ENCODE peak calls at places on chromosomes 1 and 21, in four cellular contexts. One of them, this sample, is unnamed.

GRCh38 chr1:158067651-158068050 is 74.2 kb downstream of the KIRREL1 start:
- DNase-seq in osteocyte: no peak
- DNase-seq in keratinocyte: no peak
- DNase-seq in heart right ventricle: no peak
- DNase-seq in this sample: no peak

GRCh38 chr1:229643996-229644748 is 18.1 kb downstream of the URB2 start:
- DNase-seq in osteocyte: no peak
- DNase-seq in keratinocyte: no peak
- DNase-seq in heart right ventricle: no peak
- DNase-seq in this sample: no peak

GRCh38 chr1:228394571-228395394 is 11.9 kb downstream of the TRIM11 start:
- DNase-seq in osteocyte: no peak
- DNase-seq in keratinocyte: no peak
- DNase-seq in heart right ventricle: peak; percentile 22
- DNase-seq in this sample: no peak

GRCh38 chr1:247639381-247639981 is 34.1 kb downstream of the OR2G3 start:
- DNase-seq in osteocyte: peak; percentile 88
- DNase-seq in keratinocyte: no peak
- DNase-seq in heart right ventricle: peak; percentile 46
- DNase-seq in this sample: peak; percentile 82

GRCh38 chr1:9537863-9538668 is 1.2 kb upstream of the SLC25A33 start:
- DNase-seq in osteocyte: no peak
- DNase-seq in keratinocyte: no peak
- DNase-seq in heart right ventricle: no peak
- DNase-seq in this sample: no peak

GRCh38 chr21:42147386-42148020 is 71.4 kb upstream of the ABCG1 start:
- DNase-seq in osteocyte: no peak
- DNase-seq in keratinocyte: no peak
- DNase-seq in heart right ventricle: no peak
- DNase-seq in this sample: no peak

GRCh38 chr1:36522021-36522420 is 39.3 kb upstream of the CSF3R start:
- DNase-seq in osteocyte: peak; percentile 71
- DNase-seq in keratinocyte: no peak
- DNase-seq in heart right ventricle: no peak
- DNase-seq in this sample: no peak

GRCh38 chr1:61626820-61627219 is 98.1 kb downstream of the TM2D1 start:
- DNase-seq in osteocyte: no peak
- DNase-seq in keratinocyte: no peak
- DNase-seq in heart right ventricle: no peak
- DNase-seq in this sample: no peak

GRCh38 chr1:109546311-109547109 is 1.9 kb upstream of the GNAI3 start:
- DNase-seq in osteocyte: peak; percentile 94
- DNase-seq in keratinocyte: peak; percentile 41
- DNase-seq in heart right ventricle: peak; percentile 81
- DNase-seq in this sample: peak; percentile 91

GRCh38 chr1:30414086-30414850 is 309.1 kb downstream of the MATN1 start:
- DNase-seq in osteocyte: peak; percentile 80
- DNase-seq in keratinocyte: no peak
- DNase-seq in heart right ventricle: no peak
- DNase-seq in this sample: no peak

GRCh38 chr1:86756062-86756406 is 51.7 kb downstream of the SH3GLB1 start:
- DNase-seq in osteocyte: no peak
- DNase-seq in keratinocyte: no peak
- DNase-seq in heart right ventricle: no peak
- DNase-seq in this sample: no peak

GRCh38 chr1:186325239-186325638 is 49.8 kb downstream of the TPR start:
- DNase-seq in osteocyte: no peak
- DNase-seq in keratinocyte: no peak
- DNase-seq in heart right ventricle: no peak
- DNase-seq in this sample: no peak
- TF ChIP-seq CTCF in osteocyte: peak; percentile 46
- TF ChIP-seq CTCF in keratinocyte: peak; percentile 27
- TF ChIP-seq CTCF in heart right ventricle: no peak
- TF ChIP-seq CTCF in this sample: peak; percentile 43

DNA sequence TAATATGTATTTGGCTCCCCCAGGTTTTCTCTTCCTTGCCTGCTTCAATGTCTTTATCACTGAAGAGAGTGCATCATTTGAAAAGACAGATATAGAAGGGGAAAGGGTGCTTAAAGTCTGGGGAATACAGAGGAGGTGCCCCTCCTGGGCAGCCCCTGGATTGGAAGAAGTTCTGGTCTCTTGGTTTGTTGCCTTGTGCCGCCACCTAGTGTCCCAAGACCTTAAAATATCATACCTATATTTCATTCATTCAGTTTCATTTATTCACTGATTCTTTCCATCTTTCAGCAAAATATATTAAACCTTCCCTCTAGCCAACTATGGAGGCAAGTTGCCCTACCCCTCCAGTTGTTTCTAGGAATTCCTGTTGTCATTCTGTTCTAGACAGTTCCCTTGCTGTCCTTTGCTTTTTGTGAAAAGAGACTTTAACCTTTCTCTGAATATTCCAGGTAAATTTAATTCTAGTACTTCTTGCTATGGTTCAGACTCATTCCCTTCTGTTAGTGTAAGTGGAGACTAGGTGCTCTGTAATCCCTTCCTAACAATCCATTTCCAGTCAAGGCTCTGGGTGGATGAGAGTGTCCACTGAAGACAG is 56.1 kb downstream of the MEF2D start:
- DNase-seq in osteocyte: no peak
- DNase-seq in keratinocyte: no peak
- DNase-seq in heart right ventricle: no peak
- DNase-seq in this sample: peak; percentile 51
- TF ChIP-seq CTCF in osteocyte: peak; percentile 55
- TF ChIP-seq CTCF in keratinocyte: peak; percentile 50
- TF ChIP-seq CTCF in heart right ventricle: no peak
- TF ChIP-seq CTCF in this sample: peak; percentile 45

DNA sequence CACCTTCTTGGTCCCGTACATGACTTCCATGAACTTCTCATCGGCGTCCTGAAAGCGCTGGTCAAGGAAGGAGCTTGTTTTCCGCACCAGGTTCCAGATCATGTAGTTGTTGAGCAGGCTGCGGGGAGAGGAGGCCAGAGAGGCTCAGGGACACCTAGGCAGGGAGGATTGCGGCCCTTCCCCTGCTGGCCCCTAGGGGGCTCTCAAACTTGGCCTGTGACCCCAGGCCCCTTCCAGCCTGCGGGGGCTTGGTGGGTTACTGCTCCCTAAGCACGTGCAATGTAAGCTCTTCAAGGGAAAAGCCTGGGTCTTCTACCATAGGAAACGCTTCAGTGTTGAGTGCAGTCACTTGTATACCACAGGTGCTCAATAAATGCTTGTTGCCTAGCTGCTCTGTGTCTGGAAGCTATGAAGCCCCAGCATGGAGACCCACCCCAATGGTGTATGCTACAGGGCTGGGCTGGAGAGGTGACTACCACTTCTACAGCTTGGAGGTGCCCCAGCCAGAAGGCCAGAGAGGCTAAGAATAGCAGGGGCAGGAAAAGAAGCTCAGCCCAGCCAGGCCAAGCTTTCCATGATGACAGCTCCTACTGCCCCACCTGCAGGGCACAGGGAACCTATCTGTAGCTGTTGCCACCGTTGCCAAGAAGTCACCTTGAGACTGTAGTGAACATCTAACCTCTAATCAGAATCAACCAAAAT is 45.1 kb downstream of the ECE1 start:
- DNase-seq in osteocyte: no peak
- DNase-seq in keratinocyte: no peak
- DNase-seq in heart right ventricle: no peak
- DNase-seq in this sample: no peak
- TF ChIP-seq CTCF in osteocyte: peak; percentile 46
- TF ChIP-seq CTCF in keratinocyte: peak; percentile 35
- TF ChIP-seq CTCF in heart right ventricle: no peak
- TF ChIP-seq CTCF in this sample: no peak

GRCh38 chr1:62852253-62852652 is 68.3 kb downstream of the ATG4C start:
- DNase-seq in osteocyte: no peak
- DNase-seq in keratinocyte: no peak
- DNase-seq in heart right ventricle: no peak
- DNase-seq in this sample: no peak

GRCh38 chr1:62849031-62849430 is 65.1 kb downstream of the ATG4C start:
- DNase-seq in osteocyte: no peak
- DNase-seq in keratinocyte: no peak
- DNase-seq in heart right ventricle: no peak
- DNase-seq in this sample: no peak
- TF ChIP-seq CTCF in osteocyte: peak; percentile 23
- TF ChIP-seq CTCF in keratinocyte: peak; percentile 28
- TF ChIP-seq CTCF in heart right ventricle: no peak
- TF ChIP-seq CTCF in this sample: no peak

GRCh38 chr1:204763773-204764427 is 78.4 kb upstream of the LRRN2 start:
- DNase-seq in osteocyte: no peak
- DNase-seq in keratinocyte: peak; percentile 19
- DNase-seq in heart right ventricle: peak; percentile 75
- DNase-seq in this sample: peak; percentile 86

GRCh38 chr1:204760350-204761134 is 75.0 kb upstream of the LRRN2 start:
- DNase-seq in osteocyte: peak; percentile 30
- DNase-seq in keratinocyte: no peak
- DNase-seq in heart right ventricle: no peak
- DNase-seq in this sample: no peak

GRCh38 chr1:204754821-204755220 is 69.3 kb upstream of the LRRN2 start:
- DNase-seq in osteocyte: peak; percentile 63
- DNase-seq in keratinocyte: no peak
- DNase-seq in heart right ventricle: no peak
- DNase-seq in this sample: no peak

GRCh38 chr1:204756349-204756748 is 70.8 kb upstream of the LRRN2 start:
- DNase-seq in osteocyte: peak; percentile 63
- DNase-seq in keratinocyte: no peak
- DNase-seq in heart right ventricle: no peak
- DNase-seq in this sample: no peak

GRCh38 chr1:204758601-204759000 is 73.1 kb upstream of the LRRN2 start:
- DNase-seq in osteocyte: peak; percentile 65
- DNase-seq in keratinocyte: no peak
- DNase-seq in heart right ventricle: no peak
- DNase-seq in this sample: no peak
- TF ChIP-seq CTCF in osteocyte: no peak
- TF ChIP-seq CTCF in keratinocyte: no peak
- TF ChIP-seq CTCF in heart right ventricle: no peak
- TF ChIP-seq CTCF in this sample: no peak

GRCh38 chr1:8431028-8431427 is 113.1 kb downstream of the SLC45A1 start:
- DNase-seq in osteocyte: no peak
- DNase-seq in keratinocyte: no peak
- DNase-seq in heart right ventricle: no peak
- DNase-seq in this sample: no peak
- TF ChIP-seq CTCF in osteocyte: no peak
- TF ChIP-seq CTCF in keratinocyte: no peak
- TF ChIP-seq CTCF in heart right ventricle: no peak
- TF ChIP-seq CTCF in this sample: no peak

This sample was measured in glutamatergic neuron.